ENCODE peak calls at places on chromosomes 13 and 19, in nine cellular contexts. M is effector memory CD8-positive, alpha-beta T cell; H is IMR-90; R is activated naive CD4-positive, alpha-beta T cell treated with anti-CD3 and anti-CD28 coated beads, Interleukin-2, amount 50 U/mL, for 72 hours; Z is foreskin keratinocyte; J is stimulated activated effector memory CD8-positive, alpha-beta T cell treated with anti-CD3 and anti-CD28 coated beads, Interleukin-12 subunit alpha, Interleukin-12 subunit beta, amount 100 ng/mL, for 72 hours; B is activated CD8-positive, alpha-beta T cell treated with anti-CD3 and anti-CD28 coated beads for 36 hours; N is T-helper 17 cell; S is heart right ventricle. P is an unnamed sample.
A peak's percentile ranks its signal among the peaks of the same experiment; 100 is the strongest.

GRCh38 chr19:13012690-13013608 is 17.7 kb downstream of the NFIX start:
- ATAC-seq in N (peak; percentile 56), J (peak; percentile 66), M (peak; percentile 69), B (peak; percentile 62), H (peak; percentile 45), S (peak; percentile 26), R (peak; percentile 57), Z (peak; percentile 11), P (peak; percentile 61)

GRCh38 chr19:45160870-45161714 is at the start of gene NKPD1:
- ATAC-seq in R (no peak), H (no peak), B (no peak), N (no peak), M (no peak), J (no peak), Z (peak; percentile 13), S (no peak), P (no peak)

GRCh38 chr19:34366670-34367423 is 1.9 kb downstream of the GPI start:
- ATAC-seq in R (no peak), B (no peak), J (peak; percentile 4), S (no peak), M (peak; percentile 58), Z (no peak), N (no peak), H (peak; percentile 34), P (no peak)

GRCh38 chr19:15330801-15331418 is 1.4 kb downstream of the BRD4 start:
- ATAC-seq in B (peak; percentile 4), N (no peak), J (peak; percentile 40), S (no peak), R (no peak), M (peak; percentile 14), H (peak; percentile 52), Z (peak; percentile 59), P (no peak)

GRCh38 chr13:36344886-36345437 is 1.2 kb downstream of the SPART start:
- ATAC-seq in M (peak; percentile 26), H (no peak), S (no peak), Z (no peak), B (peak; percentile 11), N (peak; percentile 18), R (no peak), J (no peak), P (no peak)

GRCh38 chr13:37295046-37295445 is 189.6 kb upstream of the CSNK1A1L start:
- ATAC-seq in B (no peak), R (no peak), M (no peak), H (no peak), J (no peak), S (peak; percentile 84), Z (peak; percentile 32), N (no peak), P (peak; percentile 71)

GRCh38 chr19:54164369-54165068 is 5.0 kb upstream of the LENG1 start:
- ATAC-seq in R (no peak), H (no peak), B (no peak), Z (peak; percentile 28), M (peak; percentile 23), S (no peak), N (peak; percentile 3), J (peak; percentile 9), P (no peak)

GRCh38 chr19:11678504-11678903 is 60.2 kb downstream of the ZNF823 start:
- ATAC-seq in Z (no peak), R (peak; percentile 43), J (no peak), B (no peak), N (no peak), M (no peak), S (no peak), H (no peak), P (no peak)

GRCh38 chr13:39451860-39452301 is 151.1 kb downstream of the LHFPL6 start:
- ATAC-seq in R (no peak), S (peak; percentile 87), N (peak; percentile 40), Z (no peak), B (no peak), M (peak; percentile 29), H (peak; percentile 48), J (no peak), P (peak; percentile 80)

GRCh38 chr13:98105929-98106336 is 37.0 kb upstream of the FARP1 start:
- ATAC-seq in B (no peak), J (peak; percentile 21), M (no peak), N (no peak), H (peak; percentile 91), S (peak; percentile 95), R (no peak), Z (no peak), P (peak; percentile 16)

GRCh38 chr13:97018029-97018819 is 23.9 kb upstream of the OXGR1 start:
- ATAC-seq in Z (peak; percentile 89), B (peak; percentile 62), H (peak; percentile 92), N (peak; percentile 74), S (peak; percentile 61), R (peak; percentile 64), J (peak; percentile 66), M (peak; percentile 77), P (no peak)

GRCh38 chr19:35383536-35383935 is 12.7 kb downstream of the GPR42 start:
- ATAC-seq in M (no peak), Z (no peak), J (no peak), S (no peak), N (no peak), H (no peak), B (no peak), R (no peak), P (no peak)

GRCh38 chr19:6393074-6393981 is at the start of gene GTF2F1:
- ATAC-seq in M (peak; percentile 82), S (peak; percentile 94), Z (peak; percentile 85), N (peak; percentile 84), H (peak; percentile 94), B (peak; percentile 86), R (peak; percentile 87), J (peak; percentile 91), P (peak; percentile 95)

GRCh38 chr19:16226184-16226591 is 28.5 kb downstream of the AP1M1 start:
- ATAC-seq in N (no peak), J (no peak), Z (no peak), M (no peak), S (no peak), B (no peak), H (no peak), R (no peak), P (no peak)

GRCh38 chr13:32647926-32648325 is 61.7 kb downstream of the PDS5B start:
- ATAC-seq in N (peak; percentile 56), H (no peak), S (no peak), B (no peak), R (no peak), J (no peak), M (peak; percentile 46), Z (peak; percentile 37), P (no peak)

GRCh38 chr13:88005188-88005587 is 334.0 kb downstream of the SLITRK5 start:
- ATAC-seq in N (no peak), Z (no peak), H (no peak), R (no peak), S (no peak), B (no peak), M (no peak), J (no peak), P (no peak)

GRCh38 chr19:46984077-46985010 is 35.3 kb upstream of the NPAS1 start:
- ATAC-seq in N (no peak), M (no peak), H (no peak), S (no peak), Z (no peak), R (no peak), J (no peak), B (no peak), P (peak; percentile 85)

GRCh38 chr19:22257381-22257780 is 28.9 kb upstream of the ZNF729 start:
- ATAC-seq in N (no peak), Z (no peak), R (no peak), S (no peak), M (no peak), H (no peak), J (no peak), B (no peak), P (no peak)

GRCh38 chr19:55304980-55305379 is 20.2 kb downstream of the TMEM150B start:
- ATAC-seq in J (no peak), N (no peak), R (no peak), M (no peak), Z (peak; percentile 5), H (no peak), S (no peak), B (no peak), P (no peak)

GRCh38 chr19:39428309-39429112 is 7.2 kb downstream of the RPS16 start:
- ATAC-seq in M (no peak), B (no peak), R (peak; percentile 3), J (no peak), H (peak; percentile 90), Z (peak; percentile 10), N (no peak), S (peak; percentile 83), P (peak; percentile 86)

GRCh38 chr13:46698910-46699460 is 98.0 kb downstream of the ESD start:
- ATAC-seq in Z (no peak), R (no peak), S (no peak), B (no peak), J (no peak), H (peak; percentile 74), M (no peak), N (no peak), P (no peak)

GRCh38 chr13:105139048-105139379 is 1396.4 kb downstream of the EFNB2 start:
- ATAC-seq in M (no peak), N (peak; percentile 2), S (no peak), R (peak; percentile 42), Z (no peak), H (no peak), B (peak; percentile 15), J (peak; percentile 50), P (no peak)

GRCh38 chr19:6217752-6218403 is 61.9 kb downstream of the MLLT1 start:
- ATAC-seq in M (no peak), N (no peak), H (no peak), J (no peak), Z (no peak), S (no peak), R (no peak), B (no peak), P (no peak)

GRCh38 chr13:34425307-34425949 is 516.6 kb upstream of the NBEA start:
- ATAC-seq in Z (no peak), J (no peak), S (no peak), R (no peak), B (no peak), N (no peak), H (no peak), M (no peak), P (no peak)

GRCh38 chr13:98324105-98324504 is 147.0 kb upstream of the RNF113B start:
- ATAC-seq in R (no peak), H (no peak), J (no peak), Z (no peak), B (no peak), M (no peak), N (no peak), S (no peak), P (peak; percentile 39)

GRCh38 chr19:57800696-57801095 is 14.0 kb downstream of the ZNF552 start:
- ATAC-seq in Z (no peak), N (no peak), H (no peak), R (no peak), M (no peak), S (no peak), J (no peak), B (no peak), P (no peak)

GRCh38 chr19:55230329-55230728 is 1.8 kb upstream of the TMEM86B start:
- ATAC-seq in H (no peak), B (no peak), R (no peak), S (no peak), M (no peak), J (no peak), Z (no peak), N (no peak), P (no peak)

GRCh38 chr19:22882797-22883196 is 50.7 kb downstream of the ZNF723 start:
- ATAC-seq in Z (no peak), B (no peak), N (no peak), H (no peak), J (no peak), S (no peak), M (no peak), R (no peak), P (no peak)

GRCh38 chr13:74871671-74872070 is 610.3 kb downstream of the TBC1D4 start:
- ATAC-seq in R (no peak), B (no peak), Z (no peak), N (no peak), J (no peak), H (no peak), M (no peak), S (no peak), P (no peak)

GRCh38 chr19:38670921-38671398 is 23.5 kb downstream of the ACTN4 start:
- ATAC-seq in B (no peak), H (no peak), S (no peak), N (no peak), Z (no peak), J (no peak), M (no peak), R (no peak), P (no peak)

GRCh38 chr13:99158846-99159245 is 41.8 kb upstream of the UBAC2 start:
- ATAC-seq in Z (peak; percentile 41), M (no peak), N (no peak), R (no peak), S (no peak), B (no peak), J (no peak), H (no peak), P (no peak)